ENCODE peak calls at places on chromosomes 16 and 17, in ten cellular contexts. I is aorta, J is BE2C, E is pancreas, S is left ventricle myocardium inferior, Q is spleen, N is H9, U is mucosa of descending colon, X is sigmoid colon, F is hepatocyte. Z is an unnamed sample.

GRCh38 chr17:44004077-44004760 is at the start of gene NAGS:
- DNase-seq in U (peak; percentile 45), F (peak; percentile 62), N (peak; percentile 84), I (no peak), E (no peak), Q (peak; percentile 78), S (no peak), X (no peak), J (peak; percentile 32), Z (peak; percentile 84)

GRCh38 chr17:7177954-7178477 is 1.2 kb downstream of the ASGR1 start:
- DNase-seq in E (no peak), N (peak; percentile 78), Q (no peak), F (peak; percentile 84), I (no peak), X (peak; percentile 62), U (no peak), J (no peak), S (no peak), Z (peak; percentile 93)

GRCh38 chr17:63450551-63450950 is 4.4 kb upstream of the CYB561 start:
- DNase-seq in I (no peak), S (no peak), Q (no peak), F (no peak), X (no peak), J (no peak), E (no peak), U (no peak), N (no peak), Z (no peak)

GRCh38 chr16:81864646-81865382 is 85.7 kb downstream of the PLCG2 start:
- DNase-seq in X (no peak), U (no peak), I (no peak), Q (no peak), S (no peak), N (no peak), E (no peak), J (no peak), F (no peak), Z (no peak)

GRCh38 chr17:79026345-79027273 is 2.6 kb downstream of the C1QTNF1 start:
- DNase-seq in Q (peak; percentile 76), F (no peak), N (no peak), S (peak; percentile 63), I (peak; percentile 50), U (no peak), X (peak; percentile 70), E (no peak), J (no peak), Z (peak; percentile 45)

GRCh38 chr16:59179446-59180082 is 445.4 kb upstream of the GOT2 start:
- DNase-seq in S (no peak), I (no peak), E (no peak), N (no peak), U (no peak), X (no peak), F (no peak), J (no peak), Q (no peak), Z (no peak)

GRCh38 chr17:58587713-58588117 is 73.3 kb upstream of the MTMR4 start:
- DNase-seq in N (peak; percentile 94), E (peak; percentile 62), I (peak; percentile 55), S (peak; percentile 42), U (peak; percentile 59), J (peak; percentile 69), X (peak; percentile 67), Q (peak; percentile 81), F (peak; percentile 70), Z (peak; percentile 37)

GRCh38 chr17:39224778-39225307 is 902 bp downstream of the STAC2 start:
- DNase-seq in E (no peak), S (no peak), U (no peak), N (no peak), F (no peak), J (no peak), Q (no peak), X (no peak), I (no peak), Z (no peak)

GRCh38 chr17:32483451-32484019 is 3.3 kb upstream of the CDK5R1 start:
- DNase-seq in U (peak; percentile 39), Q (peak; percentile 84), X (peak; percentile 81), N (peak; percentile 92), F (peak; percentile 56), E (peak; percentile 52), I (peak; percentile 86), S (peak; percentile 84), J (peak; percentile 34), Z (peak; percentile 51)

GRCh38 chr16:23784811-23785447 is 30.1 kb downstream of the CHP2 start:
- DNase-seq in Q (no peak), X (no peak), U (no peak), J (no peak), E (no peak), S (no peak), I (no peak), F (no peak), N (no peak), Z (no peak)

GRCh38 chr16:5851583-5851982 is 754.0 kb upstream of the EEF2KMT start:
- DNase-seq in U (no peak), J (no peak), F (no peak), E (no peak), X (no peak), I (no peak), S (no peak), Q (no peak), N (no peak), Z (no peak)

GRCh38 chr16:31367875-31368274 is 12.9 kb downstream of the ITGAX start:
- DNase-seq in F (no peak), S (no peak), U (no peak), I (peak; percentile 31), E (no peak), J (no peak), X (no peak), N (no peak), Q (no peak), Z (no peak)

GRCh38 chr17:37079735-37080134 is 131.0 kb downstream of the AATF start:
- DNase-seq in X (no peak), Q (no peak), E (no peak), U (no peak), J (no peak), F (no peak), I (no peak), S (no peak), N (no peak), Z (no peak)

GRCh38 chr17:8025176-8025911 is 13.5 kb upstream of the ALOX15B start:
- DNase-seq in X (peak; percentile 32), I (no peak), Q (peak; percentile 54), N (peak; percentile 26), S (no peak), U (no peak), F (no peak), E (no peak), J (no peak), Z (no peak)

DNA sequence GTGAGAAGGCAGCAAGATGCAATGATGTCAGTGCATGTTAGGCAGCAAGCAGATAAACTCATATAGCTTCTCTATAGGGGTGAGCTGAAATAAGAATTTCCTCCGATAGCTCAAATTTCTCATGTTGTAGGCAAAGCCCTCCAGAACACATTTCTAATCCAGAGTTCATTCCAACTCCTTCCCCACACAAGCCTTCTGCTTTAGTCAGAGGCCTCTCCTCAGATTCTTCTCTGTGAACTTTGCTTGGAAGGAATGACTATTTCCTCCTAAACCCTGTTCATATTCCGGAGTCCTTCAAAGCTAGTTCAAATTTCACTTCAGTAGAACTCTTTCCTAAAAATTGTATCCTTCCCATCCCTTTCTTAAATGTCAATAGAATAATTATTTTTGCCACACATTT is 144.8 kb downstream of the KCNJ2 start:
- DNase-seq in U (no peak), S (no peak), X (no peak), J (no peak), E (no peak), I (no peak), Q (no peak), N (no peak), F (no peak), Z (no peak)
- H3K9me3 ChIP-seq in U (no peaks in the 10 kb centered on the region), S (no peaks in the 10 kb centered on the region), X (no peaks in the 10 kb centered on the region), J (no peaks in the 10 kb centered on the region), E (no peaks in the 10 kb centered on the region), I (no peaks in the 10 kb centered on the region), Q (no peaks in the 10 kb centered on the region), N (no peaks in the 10 kb centered on the region), F (no peaks in the 10 kb centered on the region), Z (no peaks in the 10 kb centered on the region)

GRCh38 chr16:79400462-79401149 is 199.9 kb downstream of the MAF start:
- DNase-seq in J (no peak), X (no peak), S (no peak), E (no peak), I (no peak), F (peak; percentile 72), N (no peak), U (peak; percentile 73), Q (no peak), Z (no peak)
- H3K9me3 ChIP-seq in J (no peaks in the 10 kb centered on the region), X (no peaks in the 10 kb centered on the region), S (peaks cover 8% of the 10 kb centered on the region), E (no peaks in the 10 kb centered on the region), I (no peaks in the 10 kb centered on the region), F (no peaks in the 10 kb centered on the region), N (no peaks in the 10 kb centered on the region), U (no peaks in the 10 kb centered on the region), Q (no peaks in the 10 kb centered on the region), Z (no peaks in the 10 kb centered on the region)

DNA sequence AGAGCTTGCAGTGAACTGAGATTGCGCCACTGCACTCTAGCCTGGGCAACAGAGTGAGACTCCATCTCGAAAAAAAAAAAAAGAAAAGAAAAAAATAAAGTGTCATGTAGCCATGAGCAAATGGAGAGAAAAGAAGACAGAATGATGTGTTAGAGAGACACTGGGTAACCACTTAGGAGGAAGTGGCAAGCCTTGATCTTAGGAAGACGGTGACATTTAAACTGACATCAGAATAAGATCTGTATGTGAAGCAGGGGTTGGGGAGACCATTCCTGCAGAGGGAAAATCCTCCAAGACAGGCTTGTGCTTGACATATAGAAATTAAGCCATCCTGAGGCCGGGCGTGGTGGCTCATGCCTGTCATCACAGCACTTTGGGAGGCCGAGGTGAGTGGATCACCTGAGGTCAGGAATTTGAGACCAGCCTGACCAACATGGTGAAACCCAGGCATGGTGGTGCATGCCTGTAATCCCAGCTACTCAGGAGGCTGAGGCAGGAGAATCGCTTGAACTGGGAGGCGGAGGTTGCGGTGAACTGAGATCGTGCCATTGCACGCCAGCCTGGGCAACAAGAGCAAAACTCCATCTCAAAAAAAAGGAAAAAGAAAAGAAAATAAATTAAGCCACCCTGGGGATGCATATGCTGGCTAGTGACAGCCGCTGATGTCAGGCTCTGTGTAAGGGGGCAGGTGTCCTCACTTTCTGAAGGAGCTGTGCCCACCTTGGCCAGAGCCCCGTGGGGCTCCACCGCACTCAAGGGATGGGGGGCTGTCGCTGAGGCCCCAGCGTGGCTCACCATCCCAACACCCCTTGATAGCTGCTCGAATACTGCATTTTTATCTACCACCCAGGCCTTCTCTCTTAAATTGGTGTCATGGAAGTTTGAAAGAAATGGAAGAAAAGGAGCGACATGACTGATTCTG is 13.1 kb upstream of the CYB5B start:
- DNase-seq in E (no peak), J (no peak), Q (no peak), U (no peak), I (no peak), F (no peak), X (no peak), S (no peak), N (no peak), Z (no peak)
- H3K9me3 ChIP-seq in E (no peaks in the 10 kb centered on the region), J (peaks cover 2% of the 10 kb centered on the region), Q (no peaks in the 10 kb centered on the region), U (no peaks in the 10 kb centered on the region), I (no peaks in the 10 kb centered on the region), F (no peaks in the 10 kb centered on the region), X (no peaks in the 10 kb centered on the region), S (no peaks in the 10 kb centered on the region), N (no peaks in the 10 kb centered on the region), Z (no peaks in the 10 kb centered on the region)

DNA sequence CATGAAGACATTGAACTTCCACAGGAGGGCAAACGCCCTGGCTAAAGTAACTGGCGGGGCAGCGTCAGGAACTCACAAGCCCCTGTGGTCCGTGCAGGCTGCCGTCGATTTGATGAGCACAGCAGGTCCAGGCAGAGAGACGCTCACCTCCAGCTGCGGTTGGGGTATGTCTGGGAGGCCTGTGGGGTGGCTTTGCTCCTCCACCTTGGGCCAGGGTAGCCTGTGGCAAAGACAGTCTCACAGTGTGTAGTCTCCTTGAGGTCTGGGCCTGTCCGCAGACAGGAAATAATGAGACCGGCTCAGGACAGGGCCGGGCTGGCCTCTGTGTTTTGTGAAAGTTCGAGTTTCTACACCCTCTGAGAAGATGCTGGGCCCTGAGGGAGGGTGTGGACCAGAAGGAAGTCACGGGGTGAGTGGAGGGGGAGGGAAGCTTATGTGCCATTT is 103.2 kb downstream of the METRNL start:
- DNase-seq in N (peak; percentile 30), X (peak; percentile 74), S (no peak), Q (no peak), U (no peak), F (peak; percentile 3), J (peak; percentile 8), I (peak; percentile 75), E (peak; percentile 5), Z (peak; percentile 49)
- H3K9me3 ChIP-seq in N (no peaks in the 10 kb centered on the region), X (no peaks in the 10 kb centered on the region), S (no peaks in the 10 kb centered on the region), Q (no peaks in the 10 kb centered on the region), U (no peaks in the 10 kb centered on the region), F (no peaks in the 10 kb centered on the region), J (no peaks in the 10 kb centered on the region), I (no peaks in the 10 kb centered on the region), E (no peaks in the 10 kb centered on the region), Z (no peaks in the 10 kb centered on the region)